ENCODE peak calls at places on chromosomes 4 and X, in five cellular contexts. D, S, G, T and R are unnamed samples.

GRCh38 chr4:35934370-35934981 is 309.8 kb downstream of the ARAP2 start:
- DNase-seq in D (peak; percentile 30), T (peak; percentile 54), G (peak; percentile 32), S (peak; percentile 5), R (peak; percentile 12)

GRCh38 chrX:29662101-29662500 is 553.3 kb upstream of the MAGEB2 start:
- DNase-seq in G (peak; percentile 78), D (peak; percentile 65), T (peak; percentile 93), S (no peak), R (peak; percentile 48)

GRCh38 chr4:118969359-118969758 is 80.7 kb downstream of the SYNPO2 start:
- DNase-seq in D (peak; percentile 85), T (peak; percentile 54), S (no peak), G (peak; percentile 55), R (peak; percentile 66)

GRCh38 chrX:85084770-85085393 is 81.2 kb downstream of the APOOL start:
- DNase-seq in T (peak; percentile 18), D (peak; percentile 50), S (no peak), G (no peak), R (no peak)

GRCh38 chr4:162732871-162733270 is 433.8 kb downstream of the NAF1 start:
- DNase-seq in G (no peak), T (no peak), D (no peak), S (no peak), R (no peak)

GRCh38 chrX:69156638-69157037 is 8.6 kb downstream of the PJA1 start:
- DNase-seq in D (no peak), G (no peak), T (no peak), S (no peak), R (no peak)

GRCh38 chr4:165516281-165516833 is 137.5 kb downstream of the CPE start:
- DNase-seq in D (no peak), G (no peak), T (no peak), S (no peak), R (no peak)

GRCh38 chrX:133600536-133600935 is 185.2 kb upstream of the GPC4 start:
- DNase-seq in D (no peak), S (no peak), T (no peak), G (no peak), R (no peak)

GRCh38 chr4:126705271-126705670 is 927.5 kb upstream of the INTU start:
- DNase-seq in G (no peak), D (peak; percentile 46), T (no peak), S (no peak), R (no peak)

GRCh38 chr4:70993181-70994068 is at the start of gene DCK:
- DNase-seq in T (peak; percentile 66), S (peak; percentile 97), G (peak; percentile 94), D (peak; percentile 99), R (peak; percentile 46)

GRCh38 chrX:154378059-154378798 is 866 bp upstream of the EMD start:
- DNase-seq in S (no peak), D (peak; percentile 78), G (no peak), T (peak; percentile 50), R (no peak)